ENCODE peak calls at places on chromosomes 3 and 15, in five cellular contexts. A is GM23338, M is mammary epithelial cell, X is right lobe of liver, R is IMR-90. P is an unnamed sample. For H3K4me1, the result is how much of the 10 kb centered on the place peaks cover.

GRCh38 chr3:125231895-125232294 is 19.3 kb upstream of the SLC12A8 start:
- DNase-seq in M (peak), R (peak), X (no peak), A (no peak), P (no peak)

GRCh38 chr3:64038252-64038651 is 15.0 kb upstream of the PSMD6 start:
- DNase-seq in R (no peak), A (no peak), M (no peak), X (no peak), P (no peak)

GRCh38 chr3:177300039-177300833 is 103.0 kb upstream of the TBL1XR1 start:
- DNase-seq in R (peak), X (no peak), M (no peak), A (no peak), P (no peak)

GRCh38 chr3:122066331-122067213 is 11.4 kb downstream of the CD86 start:
- DNase-seq in A (no peak), M (no peak), R (no peak), X (no peak), P (peak)

GRCh38 chr15:99564221-99565030 is 1.4 kb upstream of the MEF2A start:
- DNase-seq in M (no peak), X (no peak), R (peak), A (no peak), P (peak)

GRCh38 chr3:118057086-118057485 is 977.6 kb downstream of the IGSF11 start:
- DNase-seq in A (no peak), X (no peak), M (no peak), R (peak), P (no peak)

GRCh38 chr15:99401971-99402732 is 150.9 kb downstream of the LRRC28 start:
- DNase-seq in A (no peak), X (no peak), R (no peak), M (no peak), P (no peak)

GRCh38 chr3:4895848-4896247 is 83.4 kb upstream of the BHLHE40 start:
- DNase-seq in X (no peak), R (peak), M (no peak), A (no peak), P (no peak)

GRCh38 chr3:123036352-123037014 is 8.9 kb upstream of the SEMA5B start:
- DNase-seq in A (no peak), X (no peak), R (peak), M (peak), P (peak)

GRCh38 chr3:108017587-108017986 is 73.2 kb downstream of the CD47 start:
- DNase-seq in M (no peak), X (no peak), A (no peak), R (no peak), P (no peak)

GRCh38 chr15:60611592-60612346 is 132.8 kb upstream of the ICE2 start:
- DNase-seq in A (no peak), R (no peak), X (no peak), M (no peak), P (no peak)

GRCh38 chr3:38177175-38177574 is 11.8 kb downstream of the OXSR1 start:
- DNase-seq in M (no peak), A (no peak), R (peak), X (no peak), P (no peak)

GRCh38 chr3:47054414-47054813 is 74.9 kb downstream of the NBEAL2 start:
- DNase-seq in M (no peak), R (no peak), A (no peak), X (no peak), P (no peak)

GRCh38 chr3:184133840-184134745 is 1.1 kb upstream of the EIF2B5 start:
- DNase-seq in R (peak), A (peak), M (peak), X (peak), P (peak)

GRCh38 chr3:194330579-194330978 is 20.5 kb downstream of the CPN2 start:
- DNase-seq in X (peak), A (no peak), R (peak), M (peak), P (no peak)

GRCh38 chr3:61684386-61684785 is 123.0 kb downstream of the PTPRG start:
- DNase-seq in M (no peak), X (no peak), A (no peak), R (no peak), P (no peak)

GRCh38 chr3:115659861-115660260 is 36.6 kb downstream of the GAP43 start:
- DNase-seq in R (peak), X (no peak), M (no peak), A (no peak), P (no peak)

GRCh38 chr3:115660646-115661442 is 37.5 kb downstream of the GAP43 start:
- DNase-seq in A (no peak), X (no peak), M (no peak), R (no peak), P (peak)

GRCh38 chr3:115667175-115668065 is 44.1 kb downstream of the GAP43 start:
- DNase-seq in X (no peak), M (peak), R (no peak), A (peak), P (no peak)

GRCh38 chr3:115666081-115666480 is 42.8 kb downstream of the GAP43 start:
- DNase-seq in X (no peak), A (no peak), R (no peak), M (no peak), P (no peak)

GRCh38 chr3:115663414-115663813 is 40.1 kb downstream of the GAP43 start:
- DNase-seq in A (no peak), X (no peak), M (no peak), R (no peak), P (no peak)
- H3K4me3 ChIP-seq in A (no peak), X (no peak), M (no peak), R (no peak), P (no peak)

DNA sequence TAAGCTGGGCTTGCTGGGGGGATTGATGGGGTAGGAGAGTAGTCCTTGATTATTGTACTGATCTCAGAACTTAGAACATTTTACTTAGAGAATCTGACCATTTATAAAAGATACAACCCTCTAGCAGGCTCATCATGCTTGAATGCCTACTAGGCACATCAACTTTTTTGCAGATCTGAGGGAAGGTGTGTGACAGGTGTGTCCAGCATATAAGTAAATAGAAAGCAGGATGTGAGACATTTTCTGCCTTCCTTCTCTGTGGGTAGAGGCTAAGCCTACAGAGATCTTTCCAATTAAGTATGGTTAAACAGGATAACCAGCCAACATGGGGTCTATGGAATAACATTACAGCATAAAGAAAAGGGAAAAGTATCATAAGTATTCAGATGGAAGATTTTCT is 159.1 kb downstream of the AKAP13 start:
- DNase-seq in R (no peak), X (no peak), M (no peak), A (no peak), P (no peak)
- H3K4me1 ChIP-seq in R (under half), X (under half), M (under half), A (under half), P (under half)

DNA sequence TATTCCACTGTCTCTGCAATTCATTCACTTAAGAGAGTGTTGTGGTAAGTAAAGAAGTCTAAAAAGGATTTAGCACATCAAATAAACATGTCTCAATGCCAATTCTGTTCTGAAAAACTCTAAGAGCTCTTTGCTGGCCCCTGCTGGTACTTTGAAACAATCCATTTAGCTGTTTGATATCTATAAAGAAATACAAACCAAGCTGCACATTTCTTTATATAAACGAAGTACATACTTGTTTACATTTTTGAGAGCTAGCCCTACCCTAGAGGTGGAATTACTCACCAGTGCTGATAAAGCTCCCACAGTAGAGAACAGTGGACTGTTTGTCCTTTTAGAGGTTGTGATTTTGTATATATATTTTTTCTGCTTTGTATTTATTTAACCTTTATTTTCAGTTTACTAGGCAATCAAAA is 75.5 kb downstream of the NEDD4 start:
- DNase-seq in M (peak), R (peak), A (peak), X (no peak), P (peak)
- H3K4me3 ChIP-seq in M (no peak), R (no peak), A (no peak), X (no peak), P (no peak)

GRCh38 chr3:30984855-30985793 is 90.7 kb upstream of the GADL1 start:
- DNase-seq in R (peak), A (no peak), X (no peak), M (no peak), P (peak)
- H3K4me1 ChIP-seq in R (under half), A (under half), X (under half), M (under half), P (under half)

GRCh38 chr15:41774062-41774872 is at the start of gene MAPKBP1:
- DNase-seq in R (peak), M (peak), A (peak), X (peak), P (peak)

GRCh38 chr15:41773729-41774061 is 589 bp upstream of the MAPKBP1 start:
- DNase-seq in R (no peak), M (no peak), A (no peak), X (no peak), P (no peak)

GRCh38 chr15:41772720-41773331 is 1.5 kb upstream of the MAPKBP1 start:
- DNase-seq in R (peak), M (peak), X (peak), A (peak), P (peak)

GRCh38 chr15:41774873-41775417 is 661 bp downstream of the MAPKBP1 start:
- DNase-seq in X (no peak), M (no peak), A (no peak), R (no peak), P (no peak)

GRCh38 chr15:41773332-41773728 is 954 bp upstream of the MAPKBP1 start:
- DNase-seq in M (no peak), R (no peak), X (no peak), A (no peak), P (peak)
- H3K4me3 ChIP-seq in M (no peak), R (peak), X (no peak), A (peak), P (peak)